ENCODE peak calls at places on chromosomes 2 and 18, in seven cellular contexts. C, Z, R, A, H, M and X are unnamed samples.

GRCh38 chr18:5582054-5582453 is 38.3 kb upstream of the EPB41L3 start:
- DNase-seq in C (no peak), Z (no peak), R (peak), A (no peak), H (no peak), M (peak), X (no peak)

GRCh38 chr2:60554649-60555065 is 1.2 kb upstream of the BCL11A start:
- DNase-seq in C (no peak), Z (peak), R (peak), A (no peak), H (no peak), M (no peak), X (no peak)

GRCh38 chr2:112161431-112162145 is 23.4 kb downstream of the FBLN7 start:
- DNase-seq in C (no peak), Z (no peak), R (peak), A (no peak), H (no peak), M (no peak), X (no peak)

GRCh38 chr2:74481961-74482800 is 617 bp downstream of the CCDC142 start:
- DNase-seq in C (peak), Z (no peak), R (peak), A (peak), H (peak), M (no peak), X (no peak)

GRCh38 chr2:241584446-241584845 is 25.9 kb downstream of the BOK start:
- DNase-seq in C (no peak), Z (no peak), R (peak), A (no peak), H (no peak), M (peak), X (no peak)

GRCh38 chr2:63530880-63531279 is 57.4 kb downstream of the WDPCP start:
- DNase-seq in C (no peak), Z (no peak), R (no peak), A (no peak), H (no peak), M (no peak), X (no peak)

GRCh38 chr2:144515425-144515693 is 4.6 kb downstream of the ZEB2 start:
- DNase-seq in C (no peak), Z (no peak), R (no peak), A (no peak), H (no peak), M (no peak), X (no peak)

GRCh38 chr2:219701847-219702634 is 74.6 kb downstream of the SLC4A3 start:
- DNase-seq in C (no peak), Z (no peak), R (peak), A (no peak), H (peak), M (no peak), X (no peak)

GRCh38 chr18:50138181-50139064 is 56.5 kb downstream of the MYO5B start:
- DNase-seq in C (no peak), Z (peak), R (no peak), A (no peak), H (no peak), M (no peak), X (no peak)

GRCh38 chr2:42840141-42840540 is 47.8 kb upstream of the HAAO start:
- DNase-seq in C (no peak), Z (no peak), R (no peak), A (peak), H (no peak), M (no peak), X (no peak)

GRCh38 chr2:169362346-169363026 is at the start of gene LRP2:
- DNase-seq in C (peak), Z (no peak), R (peak), A (peak), H (peak), M (no peak), X (peak)

GRCh38 chr18:7317804-7318231 is 86.9 kb downstream of the LRRC30 start:
- DNase-seq in C (no peak), Z (no peak), R (no peak), A (no peak), H (no peak), M (no peak), X (no peak)

GRCh38 chr18:494602-494983 is 5.9 kb downstream of the COLEC12 start:
- DNase-seq in C (no peak), Z (no peak), R (no peak), A (no peak), H (no peak), M (no peak), X (no peak)

GRCh38 chr2:77807531-77808215 is 285.5 kb upstream of the LRRTM4 start:
- DNase-seq in C (no peak), Z (no peak), R (no peak), A (no peak), H (no peak), M (no peak), X (no peak)

GRCh38 chr2:238261718-238262375 is 22.0 kb upstream of the HES6 start:
- DNase-seq in C (no peak), Z (no peak), R (no peak), A (no peak), H (peak), M (no peak), X (no peak)

GRCh38 chr2:37812941-37813730 is 112.0 kb upstream of the RMDN2 start:
- DNase-seq in C (no peak), Z (no peak), R (no peak), A (no peak), H (no peak), M (no peak), X (no peak)

GRCh38 chr18:41391616-41392610 is 563.1 kb upstream of the PIK3C3 start:
- DNase-seq in C (no peak), Z (peak), R (peak), A (no peak), H (peak), M (peak), X (no peak)

GRCh38 chr2:1859671-1860450 is 115.5 kb upstream of the PXDN start:
- DNase-seq in C (no peak), Z (no peak), R (no peak), A (no peak), H (no peak), M (no peak), X (no peak)

GRCh38 chr2:71505086-71505769 is 51.9 kb downstream of the DYSF start:
- DNase-seq in C (no peak), Z (no peak), R (no peak), A (no peak), H (no peak), M (no peak), X (no peak)